ENCODE peak calls at places on chromosomes 1 and 21, in six cellular contexts. R is tibial artery, A is adrenal gland, N is Peyer's patch, Z is breast epithelium, K is heart left ventricle. E is an unnamed sample.

GRCh38 chr1:41735587-41736290 is 183.0 kb downstream of the HIVEP3 start:
- DNase-seq in R (no peak), A (peak; percentile 43), N (no peak), Z (no peak), K (peak; percentile 69), E (no peak)

GRCh38 chr1:246789454-246790339 is 65.5 kb downstream of the SCCPDH start:
- DNase-seq in R (peak; percentile 56), A (no peak), N (no peak), Z (no peak), K (no peak), E (no peak)

GRCh38 chr21:41167348-41168342 is at the start of gene BACE2:
- DNase-seq in R (peak; percentile 93), A (peak; percentile 62), N (peak; percentile 43), Z (peak; percentile 80), K (peak; percentile 86), E (peak; percentile 76)

GRCh38 chr1:242523968-242524570 is 428 bp downstream of the PLD5 start:
- DNase-seq in R (peak; percentile 67), A (peak; percentile 27), N (no peak), Z (peak; percentile 50), K (peak; percentile 26), E (peak; percentile 78)

GRCh38 chr1:173038875-173039554 is 11.7 kb downstream of the TNFSF18 start:
- DNase-seq in R (no peak), A (no peak), N (no peak), Z (no peak), K (no peak), E (no peak)

GRCh38 chr1:84156210-84156621 is 12.1 kb downstream of the PRKACB start:
- DNase-seq in R (no peak), A (no peak), N (no peak), Z (no peak), K (no peak), E (no peak)

GRCh38 chr21:31530364-31530763 is 129.1 kb upstream of the SOD1 start:
- DNase-seq in R (no peak), A (no peak), N (no peak), Z (no peak), K (no peak), E (no peak)

GRCh38 chr1:13892671-13893325 is 192.8 kb downstream of the PRDM2 start:
- DNase-seq in R (no peak), A (no peak), N (no peak), Z (no peak), K (no peak), E (peak; percentile 47)

GRCh38 chr1:9442266-9442846 is 96.9 kb upstream of the SLC25A33 start:
- DNase-seq in R (no peak), A (no peak), N (no peak), Z (no peak), K (no peak), E (no peak)

GRCh38 chr1:65170511-65171142 is 22.6 kb downstream of the AK4 start:
- DNase-seq in R (peak; percentile 82), A (peak; percentile 11), N (no peak), Z (peak; percentile 63), K (peak; percentile 45), E (no peak)

GRCh38 chr1:116819081-116819480 is 64.9 kb downstream of the CD2 start:
- DNase-seq in R (no peak), A (no peak), N (no peak), Z (no peak), K (no peak), E (no peak)

GRCh38 chr1:155938220-155938627 is 3.2 kb upstream of the RXFP4 start:
- DNase-seq in R (peak; percentile 48), A (peak; percentile 66), N (no peak), Z (no peak), K (no peak), E (no peak)

GRCh38 chr1:206761369-206761768 is 9.2 kb upstream of the IL19 start:
- DNase-seq in R (no peak), A (no peak), N (no peak), Z (no peak), K (no peak), E (no peak)

GRCh38 chr1:184396081-184396480 is 9.3 kb downstream of the C1orf21 start:
- DNase-seq in R (no peak), A (no peak), N (no peak), Z (no peak), K (no peak), E (no peak)

GRCh38 chr1:90707363-90707710 is 9.8 kb downstream of the BARHL2 start:
- DNase-seq in R (no peak), A (peak; percentile 51), N (no peak), Z (peak; percentile 69), K (no peak), E (peak; percentile 75)

GRCh38 chr1:66685670-66686069 is 66.6 kb upstream of the DYNLT5 start:
- DNase-seq in R (no peak), A (no peak), N (no peak), Z (no peak), K (no peak), E (no peak)

GRCh38 chr1:236354330-236355147 is 39.5 kb upstream of the EDARADD start:
- DNase-seq in R (no peak), A (no peak), N (no peak), Z (no peak), K (no peak), E (no peak)

GRCh38 chr1:216531308-216532239 is 108.3 kb upstream of the USH2A start:
- DNase-seq in R (no peak), A (peak; percentile 23), N (no peak), Z (no peak), K (no peak), E (no peak)

GRCh38 chr21:44872568-44873355 is 728 bp downstream of the PTTG1IP start:
- DNase-seq in R (peak; percentile 77), A (peak; percentile 64), N (peak; percentile 28), Z (no peak), K (peak; percentile 64), E (no peak)

GRCh38 chr1:75438355-75438754 is 172.6 kb downstream of the SLC44A5 start:
- DNase-seq in R (no peak), A (no peak), N (no peak), Z (no peak), K (no peak), E (no peak)

GRCh38 chr21:32403201-32403701 is 9.3 kb upstream of the EVA1C start:
- DNase-seq in R (no peak), A (peak; percentile 74), N (no peak), Z (no peak), K (peak; percentile 72), E (peak; percentile 61)

GRCh38 chr1:109290998-109291397 is 8.1 kb upstream of the PSRC1 start:
- DNase-seq in R (no peak), A (peak; percentile 52), N (no peak), Z (no peak), K (peak; percentile 53), E (no peak)

GRCh38 chr1:157085416-157085815 is 14.2 kb downstream of the ETV3L start:
- DNase-seq in R (no peak), A (no peak), N (no peak), Z (no peak), K (no peak), E (no peak)

GRCh38 chr1:105073660-105074059 is 1324.0 kb downstream of the AMY1C start:
- DNase-seq in R (no peak), A (no peak), N (no peak), Z (no peak), K (no peak), E (no peak)

GRCh38 chr1:105072446-105072845 is 1322.7 kb downstream of the AMY1C start:
- DNase-seq in R (no peak), A (no peak), N (no peak), Z (peak; percentile 57), K (no peak), E (no peak)

GRCh38 chr1:105072850-105073249 is 1323.2 kb downstream of the AMY1C start:
- DNase-seq in R (no peak), A (no peak), N (no peak), Z (no peak), K (no peak), E (no peak)
- TF ChIP-seq CTCF in R (no peak), A (no peak), N (no peak), Z (no peak), K (no peak), E (no peak)

DNA sequence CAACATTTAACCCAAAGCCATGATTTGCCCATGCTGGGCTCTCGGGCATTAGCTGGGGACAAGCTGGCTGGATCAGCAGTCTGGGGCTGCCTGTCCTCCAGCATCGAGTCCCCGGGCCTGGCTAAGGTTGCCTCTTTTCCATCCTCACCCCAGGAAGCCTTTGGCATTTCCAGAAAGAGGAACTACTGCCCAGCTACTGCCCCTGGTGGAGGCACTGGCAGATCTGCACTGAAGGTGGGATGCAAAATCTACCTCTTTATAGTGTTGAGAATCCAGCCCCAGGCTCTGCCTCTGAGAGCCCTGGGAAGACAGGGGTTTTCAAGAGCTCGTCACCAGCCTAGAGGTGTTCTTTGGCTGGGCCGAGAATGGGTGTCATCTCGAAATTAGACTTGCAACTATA is 635.9 kb downstream of the MATN1 start:
- DNase-seq in R (no peak), A (no peak), N (no peak), Z (no peak), K (no peak), E (no peak)
- TF ChIP-seq CTCF in R (no peak), A (no peak), N (no peak), Z (no peak), K (peak; percentile 19), E (no peak)

GRCh38 chr1:228515200-228515834 is 28.1 kb downstream of the RNF187 start:
- DNase-seq in R (peak; percentile 7), A (peak; percentile 38), N (no peak), Z (no peak), K (no peak), E (no peak)
- TF ChIP-seq CTCF in R (peak; percentile 64), A (peak; percentile 44), N (no peak), Z (peak; percentile 65), K (peak; percentile 60), E (peak; percentile 66)

GRCh38 chr1:219567341-219567947 is 45.5 kb downstream of the ZC3H11B start:
- DNase-seq in R (no peak), A (no peak), N (no peak), Z (no peak), K (no peak), E (no peak)
- TF ChIP-seq CTCF in R (peak; percentile 39), A (no peak), N (no peak), Z (peak; percentile 39), K (peak; percentile 43), E (peak; percentile 33)

DNA sequence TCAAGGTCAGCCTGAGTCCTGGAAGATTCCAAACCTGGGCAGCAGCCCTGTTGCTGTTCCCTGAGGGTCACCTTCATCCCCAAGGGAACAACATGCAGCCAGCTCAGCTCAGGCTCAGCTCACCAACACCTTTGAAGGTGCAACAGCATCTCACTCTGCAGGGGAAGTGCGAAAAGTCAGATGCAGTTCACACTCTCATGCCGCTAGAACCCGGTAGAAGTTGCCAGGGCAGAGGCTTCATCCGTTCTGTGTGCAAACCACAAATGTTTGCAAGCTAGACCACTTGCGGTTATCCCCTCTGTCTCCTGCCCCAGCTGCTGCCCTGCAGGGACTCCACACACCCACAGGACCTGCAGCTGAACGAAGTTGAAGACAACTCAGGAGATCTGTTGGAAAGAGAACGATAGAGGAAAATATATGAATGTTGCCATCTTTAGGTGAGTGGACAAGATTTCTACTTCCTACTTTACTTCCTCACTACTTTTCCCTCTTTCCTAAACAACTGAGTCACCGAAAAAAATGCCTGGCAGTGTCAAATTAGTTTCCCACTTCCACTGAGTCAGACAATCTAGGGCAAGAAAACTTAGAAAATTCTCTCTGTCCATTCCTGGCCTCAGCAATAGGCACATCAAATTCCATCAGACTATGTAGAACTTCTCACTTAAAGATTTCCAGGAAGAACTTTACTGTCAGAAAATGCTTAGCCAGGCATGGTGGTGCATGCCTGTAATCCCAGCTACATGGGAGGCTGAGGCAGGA is 1.8 kb upstream of the FCRL6 start:
- DNase-seq in R (no peak), A (no peak), N (peak; percentile 48), Z (no peak), K (no peak), E (no peak)
- TF ChIP-seq CTCF in R (no peak), A (no peak), N (no peak), Z (no peak), K (no peak), E (no peak)

GRCh38 chr1:6208723-6209660 is 3.1 kb downstream of the RNF207 start:
- DNase-seq in R (no peak), A (peak; percentile 74), N (no peak), Z (no peak), K (peak; percentile 68), E (no peak)
- TF ChIP-seq CTCF in R (peak; percentile 34), A (peak; percentile 54), N (peak; percentile 35), Z (peak; percentile 56), K (peak; percentile 16), E (peak; percentile 63)